ENCODE peak calls at places on chromosomes 3 and 15, in six cellular contexts. A, F, G, L, N and I are unnamed samples.

GRCh38 chr15:59691194-59691805 is 2.2 kb upstream of the BNIP2 start:
- DNase-seq in A (peak), F (peak), G (peak), L (peak), N (no peak), I (peak)

GRCh38 chr3:170811515-170811914 is 58.5 kb downstream of the RPL22L1 start:
- DNase-seq in A (no peak), F (peak), G (no peak), L (no peak), N (peak), I (no peak)

GRCh38 chr3:158120330-158120729 is 10.4 kb downstream of the RSRC1 start:
- DNase-seq in A (no peak), F (no peak), G (no peak), L (no peak), N (no peak), I (no peak)

GRCh38 chr15:68821190-68821897 is 649 bp upstream of the ANP32A start:
- DNase-seq in A (no peak), F (peak), G (peak), L (no peak), N (peak), I (peak)

GRCh38 chr3:55750525-55750924 is 263.4 kb upstream of the WNT5A start:
- DNase-seq in A (no peak), F (no peak), G (peak), L (no peak), N (no peak), I (no peak)

GRCh38 chr15:79952329-79952728 is 18.7 kb downstream of the BCL2A1 start:
- DNase-seq in A (no peak), F (no peak), G (no peak), L (no peak), N (no peak), I (peak)

GRCh38 chr3:33602829-33603228 is 115.2 kb downstream of the CLASP2 start:
- DNase-seq in A (no peak), F (no peak), G (no peak), L (no peak), N (no peak), I (no peak)

GRCh38 chr3:53811143-53811915 is 34.9 kb downstream of the CHDH start:
- DNase-seq in A (no peak), F (no peak), G (no peak), L (no peak), N (no peak), I (no peak)

GRCh38 chr3:159911011-159911663 is 77.5 kb upstream of the IL12A start:
- DNase-seq in A (no peak), F (no peak), G (no peak), L (no peak), N (no peak), I (no peak)

GRCh38 chr3:159634414-159634813 is 354.2 kb upstream of the IL12A start:
- DNase-seq in A (no peak), F (no peak), G (peak), L (no peak), N (no peak), I (no peak)

GRCh38 chr3:126157083-126157768 is 23.2 kb downstream of the ALDH1L1 start:
- DNase-seq in A (no peak), F (no peak), G (no peak), L (no peak), N (no peak), I (no peak)

GRCh38 chr3:158961497-158961896 is 159.6 kb downstream of the MFSD1 start:
- DNase-seq in A (no peak), F (no peak), G (no peak), L (no peak), N (no peak), I (no peak)

GRCh38 chr3:49173116-49173791 is 1.9 kb downstream of the KLHDC8B start:
- DNase-seq in A (no peak), F (peak), G (no peak), L (peak), N (peak), I (no peak)

GRCh38 chr3:14793126-14793857 is 25.5 kb upstream of the FGD5 start:
- DNase-seq in A (no peak), F (peak), G (no peak), L (no peak), N (no peak), I (no peak)

GRCh38 chr3:46135475-46135874 is 72.6 kb downstream of the CCR1 start:
- DNase-seq in A (no peak), F (no peak), G (no peak), L (no peak), N (no peak), I (peak)

GRCh38 chr15:57003418-57003817 is 85.0 kb downstream of the TCF12 start:
- DNase-seq in A (no peak), F (peak), G (peak), L (no peak), N (no peak), I (no peak)

GRCh38 chr3:196868297-196868661 is 559 bp downstream of the SENP5 start:
- DNase-seq in A (no peak), F (no peak), G (no peak), L (peak), N (no peak), I (no peak)

GRCh38 chr15:73397461-73397860 is 28.7 kb upstream of the HCN4 start:
- DNase-seq in A (no peak), F (no peak), G (no peak), L (no peak), N (no peak), I (no peak)

GRCh38 chr3:169466990-169467389 is 196.5 kb downstream of the MECOM start:
- DNase-seq in A (no peak), F (no peak), G (no peak), L (no peak), N (no peak), I (no peak)

GRCh38 chr3:188077160-188077812 is 76.7 kb upstream of the LPP start:
- DNase-seq in A (no peak), F (no peak), G (no peak), L (no peak), N (no peak), I (no peak)

DNA sequence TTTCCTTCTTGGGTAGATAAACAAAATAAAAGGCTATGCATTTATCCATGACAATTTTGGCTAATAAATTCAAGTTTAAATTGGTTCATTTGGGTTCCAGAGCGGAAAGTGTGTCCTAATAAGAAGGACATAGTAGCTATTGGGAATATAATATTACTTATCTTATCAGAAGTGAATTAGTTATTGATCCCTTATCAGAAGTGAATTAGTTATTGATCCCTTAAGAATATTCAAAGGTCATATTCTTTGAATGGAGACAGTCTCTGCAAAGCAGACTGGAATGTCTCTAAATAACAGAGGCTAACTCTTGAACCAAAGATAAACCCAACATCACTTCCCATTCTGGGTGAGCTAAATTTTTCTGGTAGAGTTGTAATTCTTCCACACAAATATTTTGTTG is 290.7 kb upstream of the BCHE start:
- DNase-seq in A (no peak), F (no peak), G (no peak), L (no peak), N (no peak), I (no peak)
- H3K4me3 ChIP-seq in A (no peak), F (no peak), G (no peak), L (no peak), N (no peak), I (no peak)

DNA sequence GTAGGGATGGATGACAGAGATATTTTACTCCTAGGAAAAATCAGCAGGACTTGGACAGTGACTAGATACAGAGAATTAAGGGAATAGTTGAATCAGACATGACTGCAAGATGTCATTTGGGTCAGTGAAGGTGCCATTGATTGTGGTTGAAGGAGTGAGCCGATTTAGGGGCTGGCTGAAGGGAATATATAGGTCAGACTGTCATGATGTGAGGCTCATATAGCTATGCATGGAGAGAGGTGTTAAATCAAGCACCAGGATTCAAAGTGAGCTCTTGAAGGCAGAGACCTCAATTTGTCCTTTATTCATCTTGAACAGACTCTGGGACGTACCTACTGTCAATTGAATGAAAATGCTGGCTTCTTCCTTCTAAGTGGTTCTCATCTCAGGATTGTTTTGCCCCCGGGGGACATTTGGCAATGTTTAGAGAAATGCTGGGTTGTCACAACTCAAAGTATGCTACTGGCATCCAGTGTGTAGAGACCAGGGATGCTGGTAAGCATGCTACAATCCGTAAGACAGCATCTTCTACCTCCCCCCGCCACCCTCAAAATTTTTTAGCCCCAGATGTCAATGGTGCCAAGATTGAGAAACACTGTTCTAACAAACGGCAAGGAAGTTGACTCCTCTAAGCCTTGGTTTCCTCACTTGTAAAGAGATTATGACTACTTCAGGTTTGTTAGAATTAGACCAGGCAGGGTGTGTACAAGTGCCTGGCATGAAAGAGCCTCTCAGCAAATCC is 7.8 kb downstream of the ATP2C1 start:
- DNase-seq in A (no peak), F (no peak), G (peak), L (no peak), N (no peak), I (peak)
- TF ChIP-seq MYC in A (no peak), F (no peak), G (no peak), L (no peak), N (no peak), I (no peak)

GRCh38 chr3:59925946-59926345 is 876.1 kb upstream of the CFAP20DC start:
- DNase-seq in A (no peak), F (no peak), G (no peak), L (no peak), N (no peak), I (no peak)
- H3K4me3 ChIP-seq in A (no peak), F (no peak), G (no peak), L (no peak), N (no peak), I (no peak)

GRCh38 chr3:192851821-192852352 is 65.8 kb downstream of the MB21D2 start:
- DNase-seq in A (no peak), F (peak), G (peak), L (peak), N (no peak), I (peak)
- TF ChIP-seq MYC in A (no peak), F (no peak), G (no peak), L (no peak), N (no peak), I (no peak)

GRCh38 chr15:40239671-40240618 is 1.1 kb downstream of the PAK6 start:
- DNase-seq in A (no peak), F (no peak), G (no peak), L (no peak), N (no peak), I (no peak)

GRCh38 chr15:40241305-40242215 is 2.7 kb downstream of the PAK6 start:
- DNase-seq in A (no peak), F (no peak), G (no peak), L (no peak), N (no peak), I (no peak)

GRCh38 chr15:40238927-40239591 is at the start of gene PAK6:
- DNase-seq in A (no peak), F (peak), G (peak), L (no peak), N (peak), I (peak)

GRCh38 chr15:40242216-40242599 is 3.3 kb downstream of the PAK6 start:
- DNase-seq in A (no peak), F (no peak), G (no peak), L (no peak), N (no peak), I (no peak)

DNA sequence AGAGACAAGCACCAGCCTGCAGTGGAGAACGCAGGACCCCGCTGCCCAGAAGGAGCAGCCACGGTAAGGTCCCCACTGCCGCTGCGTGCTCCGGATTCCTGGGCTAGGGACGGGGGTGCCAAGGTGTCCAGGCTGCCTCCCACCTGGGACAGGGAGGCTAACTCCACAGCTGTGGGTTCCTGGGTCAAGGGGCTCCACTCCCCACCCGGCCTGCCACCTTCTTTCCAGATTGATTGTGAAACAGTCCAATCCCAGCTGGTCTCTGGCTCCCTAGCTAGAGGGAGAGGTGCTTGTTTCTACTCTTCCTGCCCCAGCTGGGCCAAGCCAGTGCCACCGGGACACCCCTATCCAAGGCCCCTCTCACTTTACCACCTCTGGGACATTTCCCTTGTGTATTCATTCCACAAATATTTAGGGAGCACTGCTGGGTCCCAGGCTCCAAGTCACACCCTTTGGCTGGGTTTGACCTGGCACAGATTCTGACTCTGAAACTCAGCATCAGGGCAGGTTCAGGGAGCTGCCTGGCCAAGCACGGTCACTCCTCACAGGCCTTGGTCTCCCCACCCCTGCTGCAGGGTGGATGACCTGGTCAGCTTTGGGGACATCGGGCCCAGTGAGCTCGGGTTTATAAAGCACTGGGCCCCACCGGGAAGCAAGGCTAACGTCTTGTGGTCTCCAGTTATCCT is 1.9 kb downstream of the PAK6 start:
- DNase-seq in A (no peak), F (no peak), G (no peak), L (no peak), N (no peak), I (no peak)
- H3K4me3 ChIP-seq in A (no peak), F (no peak), G (no peak), L (no peak), N (no peak), I (no peak)

GRCh38 chr3:50617911-50618481 is 1.0 kb downstream of the MAPKAPK3 start:
- DNase-seq in A (no peak), F (no peak), G (no peak), L (no peak), N (no peak), I (peak)
- TF ChIP-seq MYC in A (no peak), F (no peak), G (no peak), L (no peak), N (no peak), I (no peak)

GRCh38 chr3:9685216-9686049 is 18.2 kb upstream of the CPNE9 start:
- DNase-seq in A (no peak), F (no peak), G (no peak), L (no peak), N (no peak), I (no peak)

GRCh38 chr3:9681723-9682081 is 21.9 kb upstream of the CPNE9 start:
- DNase-seq in A (no peak), F (no peak), G (no peak), L (peak), N (no peak), I (no peak)

GRCh38 chr3:9679476-9680097 is 24.0 kb upstream of the CPNE9 start:
- DNase-seq in A (no peak), F (no peak), G (no peak), L (no peak), N (no peak), I (peak)

GRCh38 chr3:9681011-9681722 is 22.5 kb upstream of the CPNE9 start:
- DNase-seq in A (no peak), F (no peak), G (no peak), L (no peak), N (no peak), I (no peak)

DNA sequence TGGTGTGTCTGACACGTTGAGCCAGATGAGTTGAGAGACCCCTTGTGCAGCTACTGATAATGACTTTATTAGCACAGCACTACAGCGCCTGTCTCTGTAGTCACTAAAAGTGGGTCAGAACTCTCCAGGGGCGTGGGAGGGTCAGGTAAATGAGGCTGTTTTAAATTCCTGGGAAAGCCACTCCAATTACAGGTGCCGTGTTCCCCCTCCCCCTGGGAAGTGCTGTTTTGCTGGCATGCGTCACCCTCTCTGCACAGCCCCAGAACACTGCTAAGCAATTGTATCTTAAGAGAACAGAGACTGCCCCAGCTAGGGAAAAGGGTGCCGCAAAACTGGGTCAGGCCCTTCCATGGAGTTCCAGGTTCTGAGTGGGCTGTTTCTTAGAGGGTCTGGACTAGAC is 21.5 kb upstream of the CPNE9 start:
- DNase-seq in A (no peak), F (no peak), G (no peak), L (no peak), N (no peak), I (no peak)
- H3K4me3 ChIP-seq in A (no peak), F (no peak), G (no peak), L (no peak), N (no peak), I (no peak)

DNA sequence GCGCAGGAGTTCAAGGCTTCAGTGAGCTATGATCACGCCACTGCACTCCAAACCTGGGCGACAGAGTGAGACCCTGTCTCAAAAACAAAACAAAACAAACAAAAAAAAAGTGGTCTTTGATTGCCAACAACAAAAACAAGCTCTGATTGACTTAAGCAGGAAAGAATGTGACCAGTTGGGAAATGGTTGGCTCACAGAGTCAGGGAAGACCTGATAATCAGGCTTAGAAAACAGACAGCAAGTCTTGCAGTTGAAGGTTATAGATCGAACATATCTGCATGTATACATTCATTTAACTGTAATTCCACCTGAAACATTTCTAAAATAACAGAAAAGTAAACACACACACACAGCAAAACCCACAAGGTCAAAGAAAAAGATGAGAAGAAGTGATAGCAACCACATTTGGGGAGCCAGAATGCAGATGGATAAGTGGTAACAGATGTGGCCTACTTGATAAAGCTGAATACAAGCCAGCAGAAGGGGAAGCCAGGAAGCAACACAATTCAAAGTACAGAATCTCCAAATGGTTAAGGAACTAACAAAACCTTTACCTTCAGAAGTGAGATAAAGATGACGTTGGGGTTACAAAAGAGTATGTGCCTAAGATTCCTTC is 699.9 kb upstream of the ZNF385D start:
- DNase-seq in A (no peak), F (no peak), G (no peak), L (no peak), N (no peak), I (peak)
- TF ChIP-seq MYC in A (no peak), F (no peak), G (no peak), L (no peak), N (no peak), I (no peak)

GRCh38 chr3:172044833-172045585 is 5.6 kb downstream of the FNDC3B start:
- DNase-seq in A (no peak), F (no peak), G (no peak), L (no peak), N (no peak), I (no peak)
- H3K4me3 ChIP-seq in A (no peak), F (peak), G (no peak), L (peak), N (no peak), I (peak)